ENCODE peak calls at places on chromosomes 16 and 17, in five cellular contexts. Q, Y, I, M and D are unnamed samples.

GRCh38 chr17:49887086-49887743 is 39.3 kb upstream of the TAC4 start:
- DNase-seq in I (no peak), M (no peak), Q (no peak), Y (peak; percentile 96), D (peak; percentile 43)

GRCh38 chr16:20768818-20769217 is 5.0 kb downstream of the ACSM3 start:
- DNase-seq in Y (no peak), M (no peak), I (no peak), Q (no peak), D (no peak)

GRCh38 chr17:4101799-4102405 is 40.9 kb downstream of the ZZEF1 start:
- DNase-seq in M (no peak), I (no peak), Q (no peak), Y (no peak), D (no peak)

GRCh38 chr16:52069866-52070265 is 477.1 kb downstream of the TOX3 start:
- DNase-seq in I (no peak), M (no peak), Q (no peak), Y (no peak), D (no peak)

GRCh38 chr17:47423406-47424295 is 99.9 kb downstream of the EFCAB13 start:
- DNase-seq in M (no peak), I (no peak), Q (peak; percentile 4), Y (no peak), D (peak; percentile 71)

GRCh38 chr17:45296003-45296832 is 20.6 kb downstream of the MAP3K14 start:
- DNase-seq in Y (no peak), Q (no peak), I (no peak), M (no peak), D (no peak)

GRCh38 chr16:23148513-23149266 is 562 bp downstream of the USP31 start:
- DNase-seq in I (peak; percentile 76), M (peak; percentile 27), Q (peak; percentile 75), Y (peak; percentile 71), D (peak; percentile 76)

GRCh38 chr17:47810901-47811635 is 10.5 kb downstream of the OSBPL7 start:
- DNase-seq in Y (no peak), M (no peak), I (no peak), Q (peak; percentile 1), D (peak; percentile 54)

DNA sequence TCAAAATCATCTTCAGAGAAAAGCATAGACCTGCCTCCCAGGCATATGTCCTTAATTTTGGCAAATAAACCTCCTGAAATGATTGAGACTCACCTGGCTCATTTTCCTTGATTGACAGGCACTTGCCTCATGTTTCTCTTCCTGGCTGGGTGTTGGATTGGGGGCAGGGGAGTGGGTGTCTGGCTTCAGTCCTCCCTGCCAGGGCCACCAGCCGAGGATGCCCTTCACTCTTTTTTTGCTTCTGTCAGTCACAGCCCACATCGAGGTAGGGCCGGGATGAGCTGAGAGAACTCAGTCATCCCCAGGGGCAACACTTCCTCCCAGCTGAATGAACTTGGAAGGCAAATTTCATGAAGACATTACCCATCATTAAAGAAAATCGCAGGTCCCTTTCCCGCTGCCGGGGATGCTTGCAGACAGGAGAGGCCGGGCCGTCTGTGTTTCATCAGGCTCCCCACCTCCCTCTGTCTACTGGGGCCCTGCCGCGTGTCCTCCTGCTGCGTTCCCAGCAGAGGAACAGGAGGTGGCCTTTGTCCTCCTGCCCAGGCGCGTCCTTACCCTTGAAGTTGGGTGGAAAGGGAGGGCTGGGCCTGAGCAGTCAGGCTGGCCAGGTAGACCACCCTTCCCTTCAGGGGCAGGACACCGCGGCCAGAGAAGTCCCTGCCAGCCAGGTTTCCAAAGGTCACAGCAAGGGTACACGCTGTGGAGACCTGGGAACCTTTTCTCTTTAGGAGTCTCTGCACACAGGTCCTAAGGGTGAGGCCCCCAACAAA is 11.2 kb upstream of the DNAH17 start:
- DNase-seq in M (no peak), Y (no peak), Q (no peak), I (no peak), D (no peak)
- TF ChIP-seq POLR2A in M (no peak), Y (no peak), Q (no peak), I (no peak), D (no peak)

GRCh38 chr17:82947051-82947991 is 107.5 kb upstream of the ZNF750 start:
- DNase-seq in I (peak; percentile 6), M (no peak), Y (no peak), Q (no peak), D (no peak)
- H3K9me3 ChIP-seq in I (peaks cover 22% of the 10 kb centered on the region), M (peaks cover 3% of the 10 kb centered on the region), Y (peaks cover 36% of the 10 kb centered on the region), Q (peaks cover 23% of the 10 kb centered on the region), D (peaks cover 30% of the 10 kb centered on the region)

GRCh38 chr17:7886227-7887037 is 2.2 kb upstream of the CHD3 start:
- DNase-seq in I (peak; percentile 52), Q (no peak), M (peak; percentile 33), Y (peak; percentile 36), D (peak; percentile 54)
- TF ChIP-seq CTCF in I (no peak), Q (no peak), M (no peak), Y (no peak), D (no peak)

DNA sequence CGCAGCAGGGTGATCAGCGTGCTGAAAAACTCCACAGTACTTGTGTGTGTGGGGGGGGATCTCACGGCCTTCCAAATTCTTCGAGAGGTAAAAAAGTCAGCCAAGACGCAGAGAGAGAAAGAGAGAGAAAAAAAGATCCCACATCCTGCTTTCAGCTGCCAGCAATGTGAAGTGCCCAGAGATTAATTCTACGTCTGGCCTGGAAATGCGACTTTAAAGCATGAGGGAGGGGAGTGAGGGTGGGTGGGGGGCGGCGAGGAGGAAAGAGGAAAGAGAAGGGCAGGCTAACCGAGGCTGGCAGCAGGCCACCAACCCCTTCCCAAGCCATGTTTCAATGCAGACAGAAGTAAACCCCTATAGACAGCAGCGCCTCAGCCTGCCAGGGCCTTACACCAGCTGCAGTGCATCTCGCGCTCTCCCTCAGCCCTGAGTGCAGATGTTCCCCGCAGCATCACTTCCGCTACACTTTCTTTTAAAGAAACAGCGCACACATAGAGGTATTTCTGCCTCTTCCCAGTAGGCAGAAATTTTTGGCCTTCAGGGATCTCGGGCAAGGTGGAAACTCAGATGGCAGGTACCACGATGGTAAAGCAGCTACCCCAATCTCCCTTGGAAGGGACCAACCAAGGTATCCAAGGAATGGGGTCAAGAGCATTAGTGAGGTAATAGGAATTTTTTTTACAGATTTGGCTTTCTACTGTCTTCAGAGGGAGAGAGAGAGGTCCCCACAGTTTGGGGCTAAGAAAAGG is 87.8 kb downstream of the SMG6 start:
- DNase-seq in M (peak; percentile 73), Y (peak; percentile 53), I (peak; percentile 78), Q (peak; percentile 84), D (peak; percentile 57)
- TF ChIP-seq POLR2A in M (no peak), Y (no peak), I (peak; percentile 27), Q (no peak), D (no peak)

DNA sequence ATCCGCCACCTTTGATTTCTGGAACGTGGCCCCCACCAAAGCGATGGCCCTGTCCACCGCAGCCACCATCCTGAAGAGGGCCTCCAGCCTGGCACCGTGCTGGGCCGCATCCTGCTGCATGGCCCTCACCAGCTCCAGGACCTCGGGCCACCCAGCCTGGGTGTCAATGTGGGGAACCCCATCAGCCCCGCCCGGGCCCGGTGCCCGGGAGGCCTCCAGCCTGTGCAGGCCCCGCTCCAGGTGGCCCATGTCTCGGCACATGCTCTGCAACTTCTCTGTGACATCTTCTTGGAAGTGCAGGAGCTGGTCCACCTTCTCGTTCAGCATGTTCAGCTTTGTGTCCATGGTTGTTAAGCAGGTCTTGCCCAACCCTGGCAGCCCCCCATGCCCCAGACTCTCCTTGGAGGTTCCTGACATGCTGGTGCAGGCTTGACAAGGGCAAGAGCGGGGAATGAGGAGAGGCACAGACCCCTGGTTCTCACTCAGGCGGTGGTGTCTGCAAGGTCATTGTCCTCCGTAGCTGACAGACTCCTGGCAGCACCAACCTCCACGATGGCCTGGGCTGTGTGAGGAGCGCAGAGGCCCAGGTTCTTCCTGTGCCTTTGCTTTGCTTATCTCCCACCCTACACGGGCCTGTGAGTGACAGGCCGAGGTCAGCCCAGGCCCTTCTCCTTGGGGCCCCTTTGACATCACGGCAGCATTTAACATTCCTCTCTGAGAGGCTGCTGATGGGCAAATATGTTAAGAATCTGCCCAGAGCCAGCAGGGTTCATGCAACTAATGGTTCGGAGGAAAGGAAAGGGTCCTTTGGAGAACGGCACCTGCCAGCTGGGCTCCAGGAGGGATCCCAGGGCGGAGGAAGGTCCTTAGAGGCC is at the start of gene MYLK3:
- DNase-seq in I (no peak), M (no peak), Q (peak; percentile 76), Y (no peak), D (no peak)
- H3K9me3 ChIP-seq in I (no peaks in the 10 kb centered on the region), M (no peaks in the 10 kb centered on the region), Q (no peaks in the 10 kb centered on the region), Y (no peaks in the 10 kb centered on the region), D (no peaks in the 10 kb centered on the region)